ENCODE peak calls at places on chromosomes 11 and 22, in ten cellular contexts. K, T, O, H, N, B, A, J, I and R are unnamed samples.

GRCh38 chr22:25645964-25646363 is 81.5 kb downstream of the GRK3 start:
- DNase-seq in B (no peak), I (no peak), H (no peak), J (no peak), N (no peak), O (no peak), A (no peak), K (no peak), T (no peak), R (no peak)

GRCh38 chr22:19568337-19569311 is 44.4 kb upstream of the CLDN5 start:
- DNase-seq in A (no peak), H (peak; percentile 42), O (peak; percentile 81), B (no peak), T (no peak), K (peak; percentile 79), N (no peak), J (peak; percentile 93), I (peak; percentile 69), R (no peak)

GRCh38 chr22:42275970-42276369 is 5.5 kb upstream of the TCF20 start:
- DNase-seq in A (no peak), N (no peak), T (no peak), B (no peak), J (no peak), K (no peak), O (no peak), H (no peak), I (no peak), R (no peak)

GRCh38 chr22:46381142-46381541 is 45.6 kb downstream of the TRMU start:
- DNase-seq in O (peak; percentile 62), K (peak; percentile 21), I (no peak), A (no peak), J (no peak), T (no peak), N (no peak), B (no peak), H (peak; percentile 15), R (no peak)

GRCh38 chr11:121563003-121563402 is 110.2 kb upstream of the SORL1-AS1 start:
- DNase-seq in N (no peak), K (no peak), B (peak; percentile 36), O (no peak), J (no peak), I (no peak), A (no peak), T (no peak), H (no peak), R (no peak)

GRCh38 chr11:20162340-20162739 is 2.1 kb upstream of the DBX1 start:
- DNase-seq in H (no peak), T (no peak), J (no peak), B (no peak), A (no peak), I (no peak), O (no peak), K (no peak), N (no peak), R (no peak)

GRCh38 chr11:6640985-6641701 is 14.5 kb downstream of the DCHS1 start:
- DNase-seq in H (peak; percentile 37), O (no peak), N (no peak), T (peak; percentile 26), J (no peak), B (no peak), A (no peak), K (no peak), I (no peak), R (no peak)

GRCh38 chr22:33210129-33210784 is 152.1 kb upstream of the SYN3 start:
- DNase-seq in I (no peak), N (peak; percentile 22), T (no peak), O (peak; percentile 33), H (no peak), K (peak; percentile 24), J (no peak), B (peak; percentile 7), A (no peak), R (no peak)

GRCh38 chr11:129223701-129224149 is 31.6 kb upstream of the ARHGAP32 start:
- DNase-seq in N (no peak), T (no peak), O (no peak), I (no peak), A (no peak), H (no peak), K (peak; percentile 79), B (no peak), J (peak; percentile 44), R (no peak)

GRCh38 chr22:29703595-29704195 is 16.1 kb upstream of the CABP7 start:
- DNase-seq in A (no peak), T (no peak), N (no peak), I (no peak), J (no peak), B (no peak), O (no peak), H (no peak), K (no peak), R (no peak)

GRCh38 chr11:68472778-68473177 is 12.2 kb downstream of the PPP6R3 start:
- DNase-seq in A (no peak), J (no peak), H (no peak), T (no peak), O (no peak), I (no peak), K (no peak), N (no peak), B (no peak), R (no peak)

GRCh38 chr11:71459767-71460320 is 6.8 kb downstream of the NADSYN1 start:
- DNase-seq in B (no peak), J (no peak), T (no peak), A (no peak), N (no peak), I (no peak), H (no peak), K (no peak), O (no peak), R (no peak)